ENCODE peak calls at places on chromosome 4, in five cellular contexts. H is sciatic nerve, X is nucleus accumbens, W is NCI-H1092 treated with DMSO at 0.1 percent for 48 hours, L is foreskin melanocyte. E is an unnamed sample.

GRCh38 chr4:184693056-184693455 is 40.8 kb downstream of the CENPU start:
- DNase-seq in H (no peak), X (no peak), W (no peak), L (no peak), E (no peak)

GRCh38 chr4:169604131-169604900 is 8.1 kb downstream of the NEK1 start:
- DNase-seq in H (no peak), L (peak; percentile 71), X (no peak), W (no peak), E (peak; percentile 72)

GRCh38 chr4:288891-289290 is 16.4 kb downstream of the ZNF732 start:
- DNase-seq in L (no peak), X (no peak), H (no peak), W (no peak), E (no peak)

GRCh38 chr4:151575646-151576045 is 166.7 kb downstream of the FHIP1A start:
- DNase-seq in W (no peak), X (no peak), H (no peak), L (no peak), E (no peak)

GRCh38 chr4:123856689-123857545 is 460.3 kb downstream of the SPRY1 start:
- DNase-seq in H (no peak), L (peak; percentile 68), W (no peak), X (no peak), E (peak; percentile 65)

GRCh38 chr4:72031868-72032619 is at the start of gene NPFFR2:
- DNase-seq in X (no peak), H (peak; percentile 59), W (no peak), L (peak; percentile 24), E (no peak)

GRCh38 chr4:152729466-152729865 is 49.7 kb upstream of the TMEM154 start:
- DNase-seq in W (no peak), X (no peak), H (no peak), L (peak; percentile 3), E (no peak)

GRCh38 chr4:79611026-79611425 is 203.0 kb upstream of the GK2 start:
- DNase-seq in X (no peak), W (no peak), H (no peak), L (no peak), E (no peak)

GRCh38 chr4:147731611-147732515 is at the start of gene ARHGAP10:
- DNase-seq in X (no peak), L (peak; percentile 51), H (peak; percentile 84), W (peak; percentile 32), E (peak; percentile 50)

GRCh38 chr4:98630804-98631454 is 27.5 kb downstream of the TSPAN5 start:
- DNase-seq in W (no peak), H (no peak), L (no peak), X (no peak), E (peak; percentile 29)

GRCh38 chr4:139552506-139552905 is 3.5 kb downstream of the SETD7 start:
- DNase-seq in X (no peak), H (no peak), L (no peak), W (no peak), E (no peak)

GRCh38 chr4:128310266-128310697 is 22.7 kb upstream of the PGRMC2 start:
- DNase-seq in X (no peak), W (peak; percentile 61), L (no peak), H (peak; percentile 58), E (peak; percentile 57)

GRCh38 chr4:169492436-169493163 is 119.8 kb downstream of the NEK1 start:
- DNase-seq in X (no peak), L (peak; percentile 26), W (peak; percentile 3), H (no peak), E (peak; percentile 64)

GRCh38 chr4:109113511-109113910 is 188.9 kb downstream of the COL25A1 start:
- DNase-seq in X (no peak), H (no peak), L (no peak), W (no peak), E (no peak)

GRCh38 chr4:100826808-100827548 is 309.2 kb upstream of the EMCN start:
- DNase-seq in W (no peak), X (no peak), L (no peak), H (no peak), E (no peak)

GRCh38 chr4:173500841-173501591 is 29.0 kb downstream of the HAND2 start:
- DNase-seq in H (no peak), L (no peak), X (no peak), W (no peak), E (no peak)

GRCh38 chr4:82721819-82722423 is 76.7 kb downstream of the SCD5 start:
- DNase-seq in H (no peak), W (peak; percentile 54), X (no peak), L (no peak), E (peak; percentile 6)

GRCh38 chr4:2266181-2266580 is 4.3 kb upstream of the MXD4 start:
- DNase-seq in L (no peak), X (no peak), W (no peak), H (peak; percentile 78), E (no peak)

GRCh38 chr4:47639531-47639930 is 154.5 kb downstream of the ATP10D start:
- DNase-seq in W (no peak), H (no peak), X (no peak), L (no peak), E (no peak)

GRCh38 chr4:164108971-164109370 is 614.5 kb downstream of the TMA16 start:
- DNase-seq in X (no peak), H (no peak), W (no peak), L (no peak), E (no peak)

GRCh38 chr4:140426610-140427103 is 791 bp downstream of the CLGN start:
- DNase-seq in H (no peak), X (no peak), L (no peak), W (peak; percentile 83), E (no peak)

GRCh38 chr4:102789317-102789717 is 28.5 kb upstream of the MANBA start:
- DNase-seq in W (no peak), X (no peak), L (no peak), H (no peak), E (no peak)

GRCh38 chr4:176927664-176928063 is 134.9 kb upstream of the VEGFC start:
- DNase-seq in X (no peak), H (no peak), W (no peak), L (peak; percentile 22), E (no peak)

GRCh38 chr4:170127758-170128157 is 38.0 kb upstream of the AADAT start:
- DNase-seq in L (no peak), X (no peak), H (no peak), W (no peak), E (no peak)

GRCh38 chr4:60884545-60884944 is 315.6 kb upstream of the ADGRL3 start:
- DNase-seq in L (peak; percentile 2), H (no peak), X (no peak), W (no peak), E (no peak)

GRCh38 chr4:75895744-75896314 is 6.4 kb downstream of the PPEF2 start:
- DNase-seq in L (no peak), W (peak; percentile 25), H (no peak), X (no peak), E (peak; percentile 54)

GRCh38 chr4:47531241-47531953 is 46.3 kb downstream of the ATP10D start:
- DNase-seq in H (no peak), X (no peak), L (peak; percentile 17), W (no peak), E (no peak)

GRCh38 chr4:102429553-102429952 is 71.6 kb upstream of the NFKB1 start:
- DNase-seq in L (no peak), X (no peak), H (no peak), W (no peak), E (no peak)

GRCh38 chr4:7892212-7893019 is 47.2 kb downstream of the AFAP1 start:
- DNase-seq in X (no peak), H (no peak), W (no peak), L (no peak), E (no peak)